ENCODE peak calls at places on chromosomes 5 and 9, in five cellular contexts. One of them, this sample, is unnamed.

GRCh38 chr5:109830955-109831502 is 141.3 kb downstream of the MAN2A1 start:
- DNase-seq in HTR-8/SVneo: no peak
- DNase-seq in activated T-cell treated with anti-CD3 and anti-CD28 coated beads for 24 hours: no peak
- DNase-seq in GM23338: no peak
- DNase-seq in mesenteric fat pad: no peak
- DNase-seq in this sample: no peak

GRCh38 chr9:4926239-4926638 is 58.8 kb upstream of the JAK2 start:
- DNase-seq in activated T-cell treated with anti-CD3 and anti-CD28 coated beads for 24 hours: no peak
- DNase-seq in GM23338: no peak
- DNase-seq in HTR-8/SVneo: no peak
- DNase-seq in mesenteric fat pad: no peak
- DNase-seq in this sample: no peak

GRCh38 chr9:127936347-127936852 is 1.3 kb downstream of the DPM2 start:
- DNase-seq in mesenteric fat pad: no peak
- DNase-seq in GM23338: no peak
- DNase-seq in activated T-cell treated with anti-CD3 and anti-CD28 coated beads for 24 hours: no peak
- DNase-seq in HTR-8/SVneo: no peak
- DNase-seq in this sample: no peak

GRCh38 chr9:34463098-34463900 is 4.7 kb downstream of the DNAI1 start:
- DNase-seq in GM23338: no peak
- DNase-seq in mesenteric fat pad: no peak
- DNase-seq in HTR-8/SVneo: no peak
- DNase-seq in activated T-cell treated with anti-CD3 and anti-CD28 coated beads for 24 hours: peak; percentile 45
- DNase-seq in this sample: no peak

GRCh38 chr5:54311178-54311811 is 922 bp upstream of the ARL15 start:
- DNase-seq in HTR-8/SVneo: peak; percentile 28
- DNase-seq in GM23338: peak; percentile 42
- DNase-seq in activated T-cell treated with anti-CD3 and anti-CD28 coated beads for 24 hours: no peak
- DNase-seq in mesenteric fat pad: no peak
- DNase-seq in this sample: no peak

GRCh38 chr5:112528928-112529327 is 109.9 kb upstream of the EPB41L4A start:
- DNase-seq in GM23338: no peak
- DNase-seq in activated T-cell treated with anti-CD3 and anti-CD28 coated beads for 24 hours: no peak
- DNase-seq in HTR-8/SVneo: no peak
- DNase-seq in mesenteric fat pad: no peak
- DNase-seq in this sample: no peak

GRCh38 chr9:93099551-93100264 is 3.7 kb downstream of the CARD19 start:
- DNase-seq in HTR-8/SVneo: no peak
- DNase-seq in GM23338: no peak
- DNase-seq in activated T-cell treated with anti-CD3 and anti-CD28 coated beads for 24 hours: no peak
- DNase-seq in mesenteric fat pad: peak; percentile 79
- DNase-seq in this sample: no peak

GRCh38 chr9:77307166-77307565 is 129.8 kb downstream of the VPS13A start:
- DNase-seq in activated T-cell treated with anti-CD3 and anti-CD28 coated beads for 24 hours: no peak
- DNase-seq in mesenteric fat pad: no peak
- DNase-seq in HTR-8/SVneo: no peak
- DNase-seq in GM23338: no peak
- DNase-seq in this sample: no peak

GRCh38 chr9:128470560-128470959 is 14.8 kb downstream of the ODF2 start:
- DNase-seq in activated T-cell treated with anti-CD3 and anti-CD28 coated beads for 24 hours: no peak
- DNase-seq in GM23338: no peak
- DNase-seq in HTR-8/SVneo: no peak
- DNase-seq in mesenteric fat pad: no peak
- DNase-seq in this sample: no peak

GRCh38 chr5:16135003-16135402 is 44.6 kb downstream of the MARCHF11 start:
- DNase-seq in GM23338: no peak
- DNase-seq in HTR-8/SVneo: no peak
- DNase-seq in activated T-cell treated with anti-CD3 and anti-CD28 coated beads for 24 hours: no peak
- DNase-seq in mesenteric fat pad: no peak
- DNase-seq in this sample: no peak

GRCh38 chr5:26737763-26738162 is 300.6 kb downstream of the CDH9 start:
- DNase-seq in mesenteric fat pad: no peak
- DNase-seq in activated T-cell treated with anti-CD3 and anti-CD28 coated beads for 24 hours: no peak
- DNase-seq in HTR-8/SVneo: no peak
- DNase-seq in GM23338: no peak
- DNase-seq in this sample: no peak

GRCh38 chr9:101465330-101465915 is 29.8 kb upstream of the ALDOB start:
- DNase-seq in activated T-cell treated with anti-CD3 and anti-CD28 coated beads for 24 hours: no peak
- DNase-seq in HTR-8/SVneo: peak; percentile 14
- DNase-seq in GM23338: peak; percentile 79
- DNase-seq in mesenteric fat pad: no peak
- DNase-seq in this sample: no peak

GRCh38 chr5:73370620-73371583 is 77.7 kb downstream of the FOXD1 start:
- DNase-seq in activated T-cell treated with anti-CD3 and anti-CD28 coated beads for 24 hours: no peak
- DNase-seq in GM23338: no peak
- DNase-seq in HTR-8/SVneo: peak; percentile 82
- DNase-seq in mesenteric fat pad: no peak
- DNase-seq in this sample: no peak

GRCh38 chr5:11383506-11384095 is 520.6 kb downstream of the CTNND2 start:
- DNase-seq in activated T-cell treated with anti-CD3 and anti-CD28 coated beads for 24 hours: no peak
- DNase-seq in HTR-8/SVneo: no peak
- DNase-seq in mesenteric fat pad: no peak
- DNase-seq in GM23338: no peak
- DNase-seq in this sample: no peak

GRCh38 chr5:166781729-166782128 is 1509.7 kb upstream of the WWC1 start:
- DNase-seq in activated T-cell treated with anti-CD3 and anti-CD28 coated beads for 24 hours: no peak
- DNase-seq in GM23338: peak; percentile 83
- DNase-seq in HTR-8/SVneo: no peak
- DNase-seq in mesenteric fat pad: no peak
- DNase-seq in this sample: no peak

GRCh38 chr5:119367502-119368237 is 11.9 kb downstream of the TNFAIP8 start:
- DNase-seq in mesenteric fat pad: no peak
- DNase-seq in HTR-8/SVneo: no peak
- DNase-seq in activated T-cell treated with anti-CD3 and anti-CD28 coated beads for 24 hours: no peak
- DNase-seq in GM23338: no peak
- DNase-seq in this sample: no peak

GRCh38 chr5:29382735-29383280 is 1810.7 kb upstream of the CDH6 start:
- DNase-seq in activated T-cell treated with anti-CD3 and anti-CD28 coated beads for 24 hours: no peak
- DNase-seq in mesenteric fat pad: no peak
- DNase-seq in GM23338: peak; percentile 1
- DNase-seq in HTR-8/SVneo: no peak
- DNase-seq in this sample: no peak

GRCh38 chr9:4048441-4048840 is 251.4 kb downstream of the GLIS3 start:
- DNase-seq in mesenteric fat pad: no peak
- DNase-seq in GM23338: peak; percentile 47
- DNase-seq in HTR-8/SVneo: peak; percentile 33
- DNase-seq in activated T-cell treated with anti-CD3 and anti-CD28 coated beads for 24 hours: no peak
- DNase-seq in this sample: no peak

GRCh38 chr5:173736923-173737412 is 120.5 kb upstream of the BOD1 start:
- DNase-seq in mesenteric fat pad: no peak
- DNase-seq in GM23338: no peak
- DNase-seq in activated T-cell treated with anti-CD3 and anti-CD28 coated beads for 24 hours: no peak
- DNase-seq in HTR-8/SVneo: no peak
- DNase-seq in this sample: no peak

GRCh38 chr5:68171101-68171558 is 44.4 kb upstream of the PIK3R1 start:
- DNase-seq in HTR-8/SVneo: no peak
- DNase-seq in mesenteric fat pad: no peak
- DNase-seq in GM23338: no peak
- DNase-seq in activated T-cell treated with anti-CD3 and anti-CD28 coated beads for 24 hours: no peak
- DNase-seq in this sample: no peak

GRCh38 chr5:59143926-59144333 is 561.1 kb downstream of the RAB3C start:
- DNase-seq in activated T-cell treated with anti-CD3 and anti-CD28 coated beads for 24 hours: no peak
- DNase-seq in GM23338: no peak
- DNase-seq in mesenteric fat pad: no peak
- DNase-seq in HTR-8/SVneo: no peak
- DNase-seq in this sample: no peak

GRCh38 chr5:36724429-36725332 is 118.3 kb downstream of the SLC1A3 start:
- DNase-seq in HTR-8/SVneo: no peak
- DNase-seq in mesenteric fat pad: no peak
- DNase-seq in GM23338: peak; percentile 60
- DNase-seq in activated T-cell treated with anti-CD3 and anti-CD28 coated beads for 24 hours: peak; percentile 16
- DNase-seq in this sample: peak; percentile 25

GRCh38 chr5:153770066-153770465 is 268.6 kb downstream of the FAM114A2 start:
- DNase-seq in activated T-cell treated with anti-CD3 and anti-CD28 coated beads for 24 hours: no peak
- DNase-seq in mesenteric fat pad: no peak
- DNase-seq in GM23338: no peak
- DNase-seq in HTR-8/SVneo: no peak
- DNase-seq in this sample: no peak

GRCh38 chr5:132481243-132482211 is 9.0 kb downstream of the IRF1 start:
- DNase-seq in GM23338: no peak
- DNase-seq in activated T-cell treated with anti-CD3 and anti-CD28 coated beads for 24 hours: no peak
- DNase-seq in HTR-8/SVneo: no peak
- DNase-seq in mesenteric fat pad: no peak
- DNase-seq in this sample: no peak

GRCh38 chr5:64165500-64166200 is at the start of gene RNF180:
- DNase-seq in activated T-cell treated with anti-CD3 and anti-CD28 coated beads for 24 hours: no peak
- DNase-seq in mesenteric fat pad: peak; percentile 90
- DNase-seq in HTR-8/SVneo: peak; percentile 8
- DNase-seq in GM23338: peak; percentile 87
- DNase-seq in this sample: no peak

GRCh38 chr5:108655750-108656450 is 91.8 kb upstream of the FER start:
- DNase-seq in activated T-cell treated with anti-CD3 and anti-CD28 coated beads for 24 hours: no peak
- DNase-seq in GM23338: no peak
- DNase-seq in mesenteric fat pad: no peak
- DNase-seq in HTR-8/SVneo: peak; percentile 38
- DNase-seq in this sample: no peak

GRCh38 chr5:170960567-170960966 is 98.7 kb downstream of the RANBP17 start:
- DNase-seq in GM23338: no peak
- DNase-seq in HTR-8/SVneo: no peak
- DNase-seq in mesenteric fat pad: no peak
- DNase-seq in activated T-cell treated with anti-CD3 and anti-CD28 coated beads for 24 hours: no peak
- DNase-seq in this sample: no peak

GRCh38 chr5:91849069-91849468 is 466.0 kb upstream of the ARRDC3 start:
- DNase-seq in mesenteric fat pad: no peak
- DNase-seq in activated T-cell treated with anti-CD3 and anti-CD28 coated beads for 24 hours: no peak
- DNase-seq in HTR-8/SVneo: no peak
- DNase-seq in GM23338: peak; percentile 57
- DNase-seq in this sample: no peak

GRCh38 chr9:83572524-83572923 is 34.3 kb upstream of the FRMD3 start:
- DNase-seq in activated T-cell treated with anti-CD3 and anti-CD28 coated beads for 24 hours: no peak
- DNase-seq in GM23338: no peak
- DNase-seq in HTR-8/SVneo: no peak
- DNase-seq in mesenteric fat pad: no peak
- DNase-seq in this sample: no peak

GRCh38 chr9:16530669-16531461 is 339.6 kb downstream of the BNC2 start:
- DNase-seq in HTR-8/SVneo: no peak
- DNase-seq in mesenteric fat pad: no peak
- DNase-seq in activated T-cell treated with anti-CD3 and anti-CD28 coated beads for 24 hours: no peak
- DNase-seq in GM23338: peak; percentile 30
- DNase-seq in this sample: no peak

GRCh38 chr5:72498284-72498683 is 8.9 kb downstream of the ZNF366 start:
- DNase-seq in mesenteric fat pad: no peak
- DNase-seq in GM23338: no peak
- DNase-seq in HTR-8/SVneo: peak; percentile 39
- DNase-seq in activated T-cell treated with anti-CD3 and anti-CD28 coated beads for 24 hours: no peak
- DNase-seq in this sample: no peak

GRCh38 chr5:149728303-149728702 is 1.8 kb upstream of the PPARGC1B start:
- DNase-seq in activated T-cell treated with anti-CD3 and anti-CD28 coated beads for 24 hours: no peak
- DNase-seq in HTR-8/SVneo: no peak
- DNase-seq in mesenteric fat pad: no peak
- DNase-seq in GM23338: no peak
- DNase-seq in this sample: no peak

GRCh38 chr5:133990396-133990795 is 14.4 kb downstream of the VDAC1 start:
- DNase-seq in HTR-8/SVneo: no peak
- DNase-seq in GM23338: no peak
- DNase-seq in mesenteric fat pad: no peak
- DNase-seq in activated T-cell treated with anti-CD3 and anti-CD28 coated beads for 24 hours: no peak
- DNase-seq in this sample: no peak

GRCh38 chr5:180157866-180158265 is 51.1 kb downstream of the RASGEF1C start:
- DNase-seq in mesenteric fat pad: no peak
- DNase-seq in activated T-cell treated with anti-CD3 and anti-CD28 coated beads for 24 hours: no peak
- DNase-seq in HTR-8/SVneo: no peak
- DNase-seq in GM23338: no peak
- DNase-seq in this sample: no peak

GRCh38 chr5:107466233-107466769 is 204.4 kb downstream of the EFNA5 start:
- DNase-seq in HTR-8/SVneo: peak; percentile 55
- DNase-seq in GM23338: peak; percentile 68
- DNase-seq in activated T-cell treated with anti-CD3 and anti-CD28 coated beads for 24 hours: no peak
- DNase-seq in mesenteric fat pad: no peak
- DNase-seq in this sample: no peak

GRCh38 chr9:97640290-97640689 is 6.7 kb downstream of the NCBP1 start:
- DNase-seq in GM23338: no peak
- DNase-seq in mesenteric fat pad: no peak
- DNase-seq in activated T-cell treated with anti-CD3 and anti-CD28 coated beads for 24 hours: no peak
- DNase-seq in HTR-8/SVneo: no peak
- DNase-seq in this sample: no peak

GRCh38 chr9:85172001-85172978 is 502.8 kb downstream of the NTRK2 start:
- DNase-seq in GM23338: no peak
- DNase-seq in HTR-8/SVneo: no peak
- DNase-seq in mesenteric fat pad: no peak
- DNase-seq in activated T-cell treated with anti-CD3 and anti-CD28 coated beads for 24 hours: no peak
- DNase-seq in this sample: no peak

GRCh38 chr9:13388157-13388556 is 108.7 kb upstream of the MPDZ start:
- DNase-seq in GM23338: no peak
- DNase-seq in mesenteric fat pad: no peak
- DNase-seq in activated T-cell treated with anti-CD3 and anti-CD28 coated beads for 24 hours: no peak
- DNase-seq in HTR-8/SVneo: no peak
- DNase-seq in this sample: no peak

GRCh38 chr9:70043689-70044449 is at the start of gene MAMDC2:
- DNase-seq in mesenteric fat pad: no peak
- DNase-seq in GM23338: peak; percentile 73
- DNase-seq in activated T-cell treated with anti-CD3 and anti-CD28 coated beads for 24 hours: no peak
- DNase-seq in HTR-8/SVneo: no peak
- DNase-seq in this sample: no peak